ENCODE peak calls at places on chromosomes 1 and 21, in four cellular contexts. L is A549, O is K562, V is GM12878. Y is an unnamed sample.

GRCh38 chr1:174967845-174968705 is 31.7 kb upstream of the CACYBP start:
- DNase-seq in L (no peak), V (no peak), O (no peak), Y (no peak)

GRCh38 chr1:57013522-57013921 is 47.7 kb upstream of the C8B start:
- DNase-seq in V (no peak), O (no peak), L (no peak), Y (no peak)

GRCh38 chr1:227323164-227323955 is 5.1 kb upstream of the CDC42BPA start:
- DNase-seq in V (no peak), O (no peak), L (no peak), Y (no peak)

GRCh38 chr1:30452925-30453324 is 270.5 kb downstream of the MATN1 start:
- DNase-seq in V (no peak), L (no peak), O (no peak), Y (no peak)

GRCh38 chr21:46112731-46113215 is 14.9 kb downstream of the COL6A2 start:
- DNase-seq in L (no peak), O (no peak), V (no peak), Y (no peak)

GRCh38 chr1:220347654-220348175 is 75.5 kb upstream of the RAB3GAP2 start:
- DNase-seq in O (no peak), L (no peak), V (no peak), Y (no peak)

GRCh38 chr1:92538413-92539061 is 51.8 kb upstream of the GFI1 start:
- DNase-seq in L (no peak), V (peak), O (no peak), Y (peak)

GRCh38 chr1:38735651-38736161 is 123.9 kb downstream of the RRAGC start:
- DNase-seq in L (no peak), O (no peak), V (no peak), Y (peak)

DNA sequence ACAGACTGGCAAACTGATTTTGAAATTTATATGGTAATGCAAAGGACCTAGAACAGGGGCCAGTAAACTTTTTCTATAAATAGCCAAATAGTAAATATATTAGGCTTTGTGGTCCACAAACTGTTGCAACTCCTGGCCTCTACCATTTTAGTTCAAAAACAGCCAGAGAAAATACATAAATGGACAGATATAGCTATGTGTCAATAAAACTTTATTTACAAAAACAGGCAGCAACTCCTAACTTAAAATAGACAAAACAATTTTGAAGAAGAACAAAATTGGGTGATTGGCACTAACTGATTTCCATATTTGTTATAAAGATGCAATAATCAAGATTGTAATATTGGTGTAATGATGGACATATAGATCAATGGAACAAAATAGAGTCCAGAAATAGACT is 6.7 kb upstream of the TRAF5 start:
- DNase-seq in V (no peak), O (no peak), L (no peak), Y (no peak)
- TF ChIP-seq ELK1 in V (no peak), O (no peak), L (no peak), Y (no peak)

GRCh38 chr1:234643111-234643849 is 33.3 kb upstream of the IRF2BP2 start:
- DNase-seq in V (no peak), O (no peak), L (peak), Y (no peak)
- TF ChIP-seq ELK1 in V (no peak), O (no peak), L (no peak), Y (no peak)

GRCh38 chr1:100320311-100321097 is 31.8 kb upstream of the CDC14A start:
- DNase-seq in V (no peak), L (no peak), O (no peak), Y (no peak)
- TF ChIP-seq ELK1 in V (no peak), L (no peak), O (no peak), Y (no peak)

GRCh38 chr1:152089014-152089674 is at the start of gene TCHHL1:
- DNase-seq in V (no peak), L (no peak), O (no peak), Y (no peak)
- TF ChIP-seq ELK1 in V (no peak), L (no peak), O (no peak), Y (no peak)

GRCh38 chr1:194647118-194647517 is 1460.7 kb upstream of the B3GALT2 start:
- DNase-seq in L (no peak), O (no peak), V (no peak), Y (no peak)

GRCh38 chr1:194640322-194640721 is 1453.9 kb upstream of the B3GALT2 start:
- DNase-seq in L (no peak), O (no peak), V (no peak), Y (no peak)

DNA sequence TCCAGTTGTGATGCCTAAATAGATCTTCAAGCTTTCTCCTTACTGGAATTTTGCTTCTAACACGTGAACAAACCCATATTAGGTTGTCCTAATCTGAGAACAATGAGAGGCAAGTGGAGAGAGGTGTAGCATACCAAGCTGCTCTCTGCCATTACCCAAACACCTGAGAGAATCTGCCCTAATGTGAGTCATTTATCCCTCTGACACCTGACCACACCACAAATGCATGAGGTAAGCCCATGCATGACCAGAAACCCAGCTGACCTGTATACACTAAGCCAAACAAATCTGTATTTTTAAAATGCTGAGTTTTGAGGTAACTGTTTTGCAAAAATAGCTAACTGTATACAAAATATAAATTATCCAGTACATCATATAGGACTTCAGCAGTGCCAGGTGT is 1458.1 kb upstream of the B3GALT2 start:
- DNase-seq in O (no peak), L (no peak), V (no peak), Y (no peak)
- TF ChIP-seq ELK1 in O (no peak), L (no peak), V (no peak), Y (no peak)

GRCh38 chr1:10724052-10724494 is 72.4 kb downstream of the CASZ1 start:
- DNase-seq in L (peak), V (no peak), O (no peak), Y (peak)
- TF ChIP-seq ELK1 in L (no peak), V (no peak), O (no peak), Y (no peak)

GRCh38 chr1:27027575-27028250 is 15.1 kb upstream of the TENT5B start:
- DNase-seq in O (peak), L (no peak), V (no peak), Y (no peak)
- TF ChIP-seq ELK1 in O (no peak), L (no peak), V (no peak), Y (no peak)

DNA sequence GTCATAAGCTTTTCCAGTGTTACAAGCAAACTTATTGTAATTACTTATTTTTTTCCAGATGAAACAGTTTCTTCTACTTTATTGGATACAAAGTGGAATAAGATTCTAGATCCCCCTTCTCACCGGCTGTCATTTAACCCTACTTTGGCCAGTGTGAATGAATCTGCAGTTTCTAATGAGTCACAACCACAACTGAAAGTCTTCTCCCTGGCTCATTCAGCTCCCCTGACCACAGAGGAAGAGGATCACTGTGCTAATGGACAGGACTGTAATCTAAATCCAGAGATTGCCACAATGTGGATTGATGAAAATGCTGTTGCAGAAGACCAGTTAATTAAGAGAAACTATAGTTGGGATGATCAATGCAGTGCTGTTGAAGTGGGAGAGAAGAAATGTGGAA is 95.5 kb downstream of the ZFYVE9 start:
- DNase-seq in O (peak), L (no peak), V (no peak), Y (peak)
- TF ChIP-seq ELK1 in O (no peak), L (no peak), V (no peak), Y (no peak)